ENCODE peak calls at places on chromosome 11, in six cellular contexts. I is hepatocyte, J is AG04450, U is colonic mucosa, Q is neural progenitor cell, N is heart left ventricle. B is an unnamed sample.

GRCh38 chr11:45896392-45897068 is 10.5 kb downstream of the FREY1 start:
- DNase-seq in I (no peak), J (no peak), U (no peak), Q (peak; percentile 84), N (no peak), B (no peak)

GRCh38 chr11:105177658-105178057 is 38.1 kb upstream of the CARD18 start:
- DNase-seq in I (no peak), J (peak; percentile 63), U (no peak), Q (no peak), N (no peak), B (no peak)

GRCh38 chr11:10522921-10523320 is 18.1 kb downstream of the RNF141 start:
- DNase-seq in I (no peak), J (no peak), U (no peak), Q (no peak), N (no peak), B (no peak)

GRCh38 chr11:44899959-44900358 is 50.7 kb downstream of the TP53I11 start:
- DNase-seq in I (no peak), J (peak; percentile 33), U (no peak), Q (peak; percentile 34), N (no peak), B (no peak)

GRCh38 chr11:62418733-62419132 is at the start of gene SCGB1A1:
- DNase-seq in I (no peak), J (no peak), U (no peak), Q (no peak), N (no peak), B (no peak)

GRCh38 chr11:117230286-117230961 is 1.4 kb downstream of the PCSK7 start:
- DNase-seq in I (no peak), J (no peak), U (no peak), Q (no peak), N (no peak), B (no peak)

GRCh38 chr11:47244664-47245350 is 3.8 kb downstream of the ACP2 start:
- DNase-seq in I (no peak), J (no peak), U (no peak), Q (no peak), N (no peak), B (no peak)

GRCh38 chr11:66268953-66269906 is 791 bp downstream of the RAB1B start:
- DNase-seq in I (peak; percentile 59), J (no peak), U (no peak), Q (peak; percentile 66), N (no peak), B (no peak)

GRCh38 chr11:96827164-96827563 is 437.4 kb downstream of the JRKL start:
- DNase-seq in I (peak; percentile 66), J (no peak), U (no peak), Q (peak; percentile 47), N (no peak), B (no peak)

GRCh38 chr11:1203505-1204271 is 19.2 kb upstream of the MUC5B start:
- DNase-seq in I (no peak), J (no peak), U (peak; percentile 38), Q (no peak), N (no peak), B (no peak)

GRCh38 chr11:76510060-76511047 is 65.5 kb downstream of the EMSY start:
- DNase-seq in I (no peak), J (peak; percentile 4), U (no peak), Q (peak; percentile 57), N (no peak), B (peak; percentile 39)

GRCh38 chr11:88352139-88352538 is 14.6 kb upstream of the CTSC start:
- DNase-seq in I (peak; percentile 11), J (no peak), U (no peak), Q (no peak), N (no peak), B (no peak)

GRCh38 chr11:10660323-10660722 is 33.2 kb downstream of the IRAG1 start:
- DNase-seq in I (no peak), J (no peak), U (no peak), Q (no peak), N (no peak), B (no peak)

GRCh38 chr11:123755344-123755743 is 1.0 kb upstream of the OR6X1 start:
- DNase-seq in I (no peak), J (no peak), U (no peak), Q (no peak), N (no peak), B (no peak)

GRCh38 chr11:15139958-15140659 is 25.4 kb downstream of the INSC start:
- DNase-seq in I (no peak), J (no peak), U (no peak), Q (no peak), N (no peak), B (no peak)

GRCh38 chr11:10289765-10290420 is 4.1 kb downstream of the SBF2 start:
- DNase-seq in I (no peak), J (no peak), U (no peak), Q (no peak), N (no peak), B (no peak)

GRCh38 chr11:84524422-84525051 is 1102.6 kb downstream of the DLG2 start:
- DNase-seq in I (peak; percentile 8), J (no peak), U (no peak), Q (peak; percentile 44), N (no peak), B (no peak)

GRCh38 chr11:119726585-119727522 is 2.1 kb downstream of the NECTIN1 start:
- DNase-seq in I (no peak), J (no peak), U (no peak), Q (peak; percentile 84), N (no peak), B (no peak)

GRCh38 chr11:129694538-129694937 is 121.1 kb upstream of the TMEM45B start:
- DNase-seq in I (no peak), J (no peak), U (peak; percentile 38), Q (no peak), N (no peak), B (no peak)

GRCh38 chr11:120025606-120026335 is 112.1 kb downstream of the TRIM29 start:
- DNase-seq in I (no peak), J (no peak), U (peak; percentile 9), Q (no peak), N (no peak), B (no peak)

GRCh38 chr11:96242971-96243647 is 99.9 kb downstream of the MAML2 start:
- DNase-seq in I (peak; percentile 96), J (peak; percentile 96), U (peak; percentile 96), Q (peak; percentile 87), N (peak; percentile 92), B (peak; percentile 55)

GRCh38 chr11:122748968-122749687 is 89.2 kb upstream of the CRTAM start:
- DNase-seq in I (no peak), J (peak; percentile 63), U (no peak), Q (no peak), N (no peak), B (no peak)

GRCh38 chr11:64924910-64925284 is 408 bp downstream of the PPP2R5B start:
- DNase-seq in I (peak; percentile 34), J (no peak), U (peak; percentile 33), Q (peak; percentile 66), N (no peak), B (no peak)

GRCh38 chr11:33672273-33672672 is 28.4 kb downstream of the C11orf91 start:
- DNase-seq in I (no peak), J (no peak), U (no peak), Q (no peak), N (no peak), B (no peak)

GRCh38 chr11:45289369-45289768 is 3.2 kb upstream of the SYT13 start:
- DNase-seq in I (peak; percentile 46), J (peak; percentile 11), U (no peak), Q (no peak), N (no peak), B (no peak)

GRCh38 chr11:19284881-19285280 is 44.1 kb upstream of the E2F8 start:
- DNase-seq in I (no peak), J (no peak), U (no peak), Q (no peak), N (no peak), B (no peak)

GRCh38 chr11:19281555-19281954 is 40.8 kb upstream of the E2F8 start:
- DNase-seq in I (no peak), J (no peak), U (no peak), Q (no peak), N (no peak), B (no peak)

GRCh38 chr11:19283998-19284397 is 43.3 kb upstream of the E2F8 start:
- DNase-seq in I (no peak), J (no peak), U (no peak), Q (no peak), N (no peak), B (no peak)

GRCh38 chr11:19279455-19279854 is 38.7 kb upstream of the E2F8 start:
- DNase-seq in I (no peak), J (no peak), U (no peak), Q (no peak), N (no peak), B (peak; percentile 37)

GRCh38 chr11:19281041-19281440 is 40.3 kb upstream of the E2F8 start:
- DNase-seq in I (no peak), J (no peak), U (no peak), Q (no peak), N (no peak), B (no peak)
- H3K4me3 ChIP-seq in I (no peak overlapping the region), J (no peak overlapping the region), U (no peak overlapping the region), Q (no peak overlapping the region), N (no peak overlapping the region), B (no peak overlapping the region)

DNA sequence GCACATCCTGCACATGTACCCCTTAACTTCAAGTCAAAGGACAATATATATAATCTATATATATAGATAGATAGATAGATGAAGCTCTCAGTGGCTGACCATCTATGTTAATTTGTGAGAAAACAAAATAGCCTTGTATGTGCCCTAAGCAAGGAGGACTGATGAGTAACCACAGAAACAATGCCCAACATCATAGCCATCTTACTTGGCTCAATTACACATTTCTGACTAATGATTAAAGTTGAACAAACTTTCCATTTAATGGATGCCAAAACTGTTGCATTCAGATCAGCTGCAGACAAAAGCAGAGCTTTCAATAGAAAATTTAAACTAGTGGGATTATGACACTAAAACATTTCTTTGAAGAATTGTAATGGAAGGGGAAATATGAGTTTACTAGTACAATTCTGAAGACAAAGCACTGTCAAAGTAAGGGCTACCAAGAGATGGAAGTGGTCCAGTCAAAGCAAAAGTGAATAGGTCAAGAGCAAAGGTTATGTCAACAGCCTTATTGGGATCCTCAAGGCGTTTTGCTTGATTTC is 1188.2 kb upstream of the RAG2 start:
- DNase-seq in I (no peak), J (peak; percentile 2), U (no peak), Q (no peak), N (no peak), B (no peak)
- H3K27ac ChIP-seq in I (no peak overlapping the region), J (no peak overlapping the region), U (no peak overlapping the region), Q (no peak overlapping the region), N (no peak overlapping the region), B (no peak overlapping the region)

GRCh38 chr11:93492464-93493251 is 50.5 kb downstream of the SMCO4 start:
- DNase-seq in I (no peak), J (no peak), U (no peak), Q (no peak), N (no peak), B (no peak)
- H3K27me3 ChIP-seq in I (no peaks in the 10 kb centered on the region), J (no peaks in the 10 kb centered on the region), U (no peaks in the 10 kb centered on the region), Q (no peaks in the 10 kb centered on the region), N (no peaks in the 10 kb centered on the region), B (no peaks in the 10 kb centered on the region)

GRCh38 chr11:71372693-71373657 is 75.2 kb downstream of the DHCR7 start:
- DNase-seq in I (peak; percentile 46), J (peak; percentile 1), U (no peak), Q (peak; percentile 42), N (no peak), B (no peak)

GRCh38 chr11:71370020-71370747 is 78.0 kb downstream of the DHCR7 start:
- DNase-seq in I (no peak), J (no peak), U (no peak), Q (no peak), N (no peak), B (no peak)

GRCh38 chr11:71370895-71371673 is 77.1 kb downstream of the DHCR7 start:
- DNase-seq in I (no peak), J (no peak), U (no peak), Q (peak; percentile 41), N (no peak), B (peak; percentile 18)

GRCh38 chr11:71371674-71372069 is 76.5 kb downstream of the DHCR7 start:
- DNase-seq in I (no peak), J (no peak), U (no peak), Q (no peak), N (no peak), B (no peak)

GRCh38 chr11:71373791-71374454 is 74.3 kb downstream of the DHCR7 start:
- DNase-seq in I (no peak), J (no peak), U (no peak), Q (no peak), N (no peak), B (no peak)
- H3K4me3 ChIP-seq in I (no peak overlapping the region), J (no peak overlapping the region), U (no peak overlapping the region), Q (no peak overlapping the region), N (no peak overlapping the region), B (no peak overlapping the region)

B was measured in iPS DF 6.9.